ENCODE peak calls at places on chromosomes 4 and X, in four cellular contexts. B is lower lobe of right lung, Q is neural progenitor cell, S is choroid plexus epithelial cell. T is an unnamed sample.

GRCh38 chrX:136598631-136599030 is 49.3 kb upstream of the CD40LG start:
- DNase-seq in B (no peak), Q (no peak), S (no peak), T (no peak)

GRCh38 chr4:31918891-31919290 is 1198.7 kb downstream of the PCDH7 start:
- DNase-seq in B (no peak), Q (no peak), S (peak), T (no peak)

GRCh38 chr4:114595207-114595606 is 3.4 kb upstream of the UGT8 start:
- DNase-seq in B (no peak), Q (no peak), S (no peak), T (no peak)

GRCh38 chr4:153518637-153519384 is 52.7 kb downstream of the TMEM131L start:
- DNase-seq in B (no peak), Q (no peak), S (peak), T (no peak)

GRCh38 chrX:27987862-27988646 is 6.8 kb upstream of the DCAF8L1 start:
- DNase-seq in B (no peak), Q (peak), S (no peak), T (no peak)

GRCh38 chr4:41857225-41857624 is 78.0 kb upstream of the TMEM33 start:
- DNase-seq in B (no peak), Q (no peak), S (no peak), T (no peak)

GRCh38 chrX:100070334-100070849 is 339.7 kb downstream of the PCDH19 start:
- DNase-seq in B (no peak), Q (peak), S (no peak), T (no peak)

GRCh38 chr4:25767877-25768475 is 94.8 kb downstream of the SEL1L3 start:
- DNase-seq in B (no peak), Q (peak), S (peak), T (peak)

GRCh38 chr4:80407246-80407645 is 71.7 kb downstream of the CFAP299 start:
- DNase-seq in B (no peak), Q (no peak), S (peak), T (peak)

GRCh38 chr4:68736813-68737212 is 66.4 kb upstream of the UGT2B15 start:
- DNase-seq in B (no peak), Q (no peak), S (no peak), T (no peak)

GRCh38 chrX:134462927-134463326 is 3.0 kb downstream of the HPRT1 start:
- DNase-seq in B (no peak), Q (no peak), S (no peak), T (no peak)

GRCh38 chr4:186067757-186068385 is 1.1 kb upstream of the TLR3 start:
- DNase-seq in B (peak), Q (peak), S (peak), T (peak)

GRCh38 chr4:121711263-121712000 is 14.7 kb upstream of the ANXA5 start:
- DNase-seq in B (peak), Q (peak), S (peak), T (peak)

GRCh38 chrX:72566448-72566847 is 6.2 kb downstream of the HDAC8 start:
- DNase-seq in B (no peak), Q (no peak), S (no peak), T (no peak)

GRCh38 chrX:108485960-108486359 is 46.3 kb downstream of the COL4A5 start:
- DNase-seq in B (no peak), Q (no peak), S (no peak), T (no peak)

GRCh38 chr4:56311299-56311975 is 75.9 kb downstream of the AASDH start:
- DNase-seq in B (no peak), Q (no peak), S (no peak), T (no peak)

GRCh38 chrX:36867143-36867542 is 141.0 kb upstream of the FAM47C start:
- DNase-seq in B (no peak), Q (peak), S (peak), T (peak)

GRCh38 chr4:183950536-183950935 is 45.4 kb downstream of the STOX2 start:
- DNase-seq in B (no peak), Q (no peak), S (no peak), T (no peak)

GRCh38 chr4:128461300-128462103 is 173.9 kb upstream of the PGRMC2 start:
- DNase-seq in B (no peak), Q (peak), S (peak), T (peak)

GRCh38 chr4:118557298-118557851 is 127.8 kb upstream of the METTL14 start:
- DNase-seq in B (no peak), Q (peak), S (peak), T (peak)

GRCh38 chrX:115898382-115899001 is 272.1 kb upstream of the AGTR2 start:
- DNase-seq in B (no peak), Q (peak), S (peak), T (peak)

GRCh38 chr4:19940861-19941260 is 310.8 kb upstream of the SLIT2 start:
- DNase-seq in B (no peak), Q (no peak), S (no peak), T (no peak)

GRCh38 chr4:8108991-8109390 is 49.6 kb downstream of the ABLIM2 start:
- DNase-seq in B (no peak), Q (no peak), S (no peak), T (no peak)

GRCh38 chr4:107845721-107846120 is 21.0 kb downstream of the SGMS2 start:
- DNase-seq in B (no peak), Q (no peak), S (no peak), T (no peak)

GRCh38 chr4:174259580-174259979 is 23.9 kb downstream of the FBXO8 start:
- DNase-seq in B (no peak), Q (no peak), S (no peak), T (no peak)

GRCh38 chrX:143945171-143945570 is 61.3 kb downstream of the UBE2NL start:
- DNase-seq in B (no peak), Q (no peak), S (no peak), T (no peak)

GRCh38 chr4:16225996-16226815 is at the start of gene TAPT1:
- DNase-seq in B (peak), Q (peak), S (peak), T (peak)

GRCh38 chr4:26887809-26888208 is 27.2 kb downstream of the STIM2 start:
- DNase-seq in B (no peak), Q (no peak), S (no peak), T (no peak)

GRCh38 chr4:25098964-25099843 is 61.0 kb downstream of the SEPSECS start:
- DNase-seq in B (no peak), Q (no peak), S (peak), T (peak)

GRCh38 chr4:187664011-187664410 is 331.6 kb upstream of the ZFP42 start:
- DNase-seq in B (no peak), Q (no peak), S (no peak), T (no peak)

GRCh38 chr4:146428298-146428697 is 93.4 kb downstream of the SLC10A7 start:
- DNase-seq in B (no peak), Q (no peak), S (peak), T (peak)
- TF ChIP-seq CTCF in B (no peak), Q (no peak), S (no peak), T (no peak)

GRCh38 chr4:6943870-6944195 is 34.2 kb downstream of the TBC1D14 start:
- DNase-seq in B (no peak), Q (no peak), S (no peak), T (no peak)

GRCh38 chr4:6943012-6943869 is 33.6 kb downstream of the TBC1D14 start:
- DNase-seq in B (no peak), Q (peak), S (no peak), T (no peak)

GRCh38 chr4:6946497-6946896 is 36.9 kb downstream of the TBC1D14 start:
- DNase-seq in B (no peak), Q (no peak), S (no peak), T (no peak)

GRCh38 chr4:6945052-6945409 is 35.4 kb downstream of the TBC1D14 start:
- DNase-seq in B (no peak), Q (peak), S (no peak), T (no peak)

DNA sequence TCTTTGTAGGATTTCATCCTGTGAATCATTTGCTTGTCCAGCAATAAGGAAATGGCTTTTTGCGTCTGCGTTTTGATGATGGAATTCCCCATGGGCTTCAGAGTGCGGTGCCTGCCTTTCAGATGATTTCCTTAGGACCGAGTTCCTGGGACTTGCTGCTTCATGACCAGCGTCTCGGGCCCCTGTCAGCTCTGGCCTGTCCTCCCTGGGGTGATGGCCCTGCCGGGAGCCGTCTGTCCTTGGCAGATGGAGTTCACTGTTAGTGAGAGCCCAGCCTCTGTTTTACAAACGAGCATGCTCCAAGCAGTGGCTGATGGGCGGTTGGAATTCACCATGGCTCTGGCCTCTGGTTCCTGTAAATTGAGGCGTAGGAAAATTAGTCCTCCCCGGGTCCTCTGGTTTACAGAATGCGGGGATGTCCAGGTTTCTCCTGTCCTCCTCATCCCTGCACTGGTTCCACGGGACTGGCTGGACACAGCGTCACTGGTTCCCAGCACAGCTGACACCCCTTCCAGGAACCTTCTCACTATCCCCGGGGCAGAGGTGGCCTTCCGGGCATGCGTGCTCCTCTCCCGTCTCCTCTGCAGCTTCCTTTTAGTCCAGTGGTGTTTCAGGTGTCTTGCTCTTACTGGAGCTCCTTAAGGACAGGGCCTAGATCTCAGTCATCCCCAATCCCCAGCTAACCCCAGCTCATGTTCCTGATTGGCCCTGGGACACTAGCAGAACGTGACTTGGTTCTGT is 34.9 kb downstream of the TBC1D14 start:
- DNase-seq in B (no peak), Q (no peak), S (no peak), T (no peak)
- H3K4me3 ChIP-seq in B (no peak), Q (no peak), S (no peak), T (no peak)

GRCh38 chr4:93152461-93152860 is 676.1 kb upstream of the ATOH1 start:
- DNase-seq in B (no peak), Q (no peak), S (no peak), T (no peak)

DNA sequence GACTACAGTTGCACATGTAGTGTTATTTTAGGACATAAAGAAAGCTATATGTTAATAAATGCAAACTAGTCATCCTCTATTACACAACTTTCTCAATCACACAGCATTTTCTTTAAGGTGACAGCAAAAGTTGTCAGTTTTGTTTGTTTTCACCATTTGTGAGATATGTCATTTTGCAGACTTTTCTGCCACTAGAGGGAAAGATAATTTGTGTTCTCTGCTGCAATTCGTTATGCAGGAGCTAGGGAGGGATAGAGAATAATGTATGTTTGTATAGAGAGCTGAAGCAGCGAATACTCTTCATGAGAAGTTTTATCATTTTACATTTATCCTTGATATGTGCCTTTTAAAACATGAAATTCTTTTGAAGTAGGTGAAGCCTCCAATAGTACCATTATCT is 670.6 kb upstream of the ATOH1 start:
- DNase-seq in B (no peak), Q (no peak), S (no peak), T (no peak)
- TF ChIP-seq CTCF in B (no peak), Q (peak), S (peak), T (no peak)

GRCh38 chr4:687975-688694 is 816 bp downstream of the SLC49A3 start:
- DNase-seq in B (no peak), Q (no peak), S (no peak), T (no peak)
- H3K4me3 ChIP-seq in B (peak), Q (peak), S (peak), T (peak)

DNA sequence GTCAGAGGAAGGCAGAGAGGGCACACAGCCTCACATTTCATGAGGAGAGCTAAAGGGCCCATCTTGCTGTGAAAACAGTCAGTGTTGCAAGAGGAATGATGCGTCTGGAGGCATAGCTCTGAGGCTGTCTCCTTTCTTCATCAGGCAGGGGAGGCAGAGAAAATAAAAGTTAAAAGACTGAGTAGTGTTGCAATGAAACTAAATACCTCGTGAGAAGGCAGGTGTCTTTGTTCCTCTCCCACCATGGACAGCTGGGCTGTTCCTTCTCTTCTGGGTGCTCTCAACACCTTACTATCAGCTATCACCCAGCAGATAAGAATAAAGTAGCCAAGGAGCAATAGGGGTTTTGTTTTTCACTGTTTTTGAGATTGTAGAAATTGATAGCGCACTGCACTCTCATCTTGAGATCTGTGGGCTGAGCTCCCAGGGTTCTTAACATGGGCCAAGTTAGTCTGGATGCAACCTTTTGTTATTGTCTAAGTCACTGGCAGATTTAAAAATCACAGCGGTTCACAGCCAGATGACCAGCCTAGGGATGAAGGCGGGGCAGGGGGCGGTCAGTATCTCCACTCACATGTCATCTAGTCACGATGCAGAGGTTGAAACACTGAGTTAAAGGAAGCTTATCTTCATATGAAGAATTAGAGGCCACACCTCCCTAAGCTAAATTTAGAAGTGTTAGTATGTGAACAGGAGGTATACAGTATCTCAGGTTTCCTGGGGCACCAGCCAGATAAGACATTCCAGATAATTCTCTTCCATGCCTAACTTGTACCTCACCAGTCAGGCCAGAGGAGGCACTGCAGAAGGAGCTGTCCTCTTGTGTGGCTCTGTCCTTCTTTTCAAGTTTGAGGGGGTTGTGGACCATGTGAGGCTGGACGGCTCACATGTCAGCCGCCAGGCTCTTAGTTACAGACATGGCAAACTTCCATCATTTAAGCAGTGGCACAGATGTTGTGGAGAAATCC is 36.9 kb downstream of the PARM1 start:
- DNase-seq in B (no peak), Q (peak), S (no peak), T (peak)
- TF ChIP-seq CTCF in B (peak), Q (peak), S (no peak), T (peak)